ENCODE peak calls at places on chromosomes 7 and 10, in six cellular contexts. J is hippocampal formation, Y is hepatic stellate cell, L is HuH-7.5, X is mucosa of gallbladder, P is GOT3. W is an unnamed sample.

GRCh38 chr10:125130260-125130659 is 30.1 kb downstream of the CTBP2 start:
- DNase-seq in J (no peak), Y (no peak), P (no peak), L (no peak), X (no peak), W (no peak)

GRCh38 chr10:59993931-59994330 is 87.6 kb upstream of the CCDC6 start:
- DNase-seq in P (no peak), Y (no peak), L (no peak), J (no peak), X (no peak), W (no peak)

GRCh38 chr7:107989618-107990373 is 13.2 kb downstream of the LAMB1 start:
- DNase-seq in J (no peak), Y (no peak), X (no peak), L (no peak), P (no peak), W (no peak)

GRCh38 chr10:115033898-115034297 is 59.3 kb upstream of the ATRNL1 start:
- DNase-seq in J (no peak), X (no peak), P (no peak), Y (no peak), L (no peak), W (no peak)

GRCh38 chr7:142671506-142671905 is 77.8 kb upstream of the PRSS1 start:
- DNase-seq in X (no peak), L (no peak), P (no peak), Y (no peak), J (no peak), W (no peak)

GRCh38 chr7:130286881-130287280 is 6.1 kb upstream of the CPA4 start:
- DNase-seq in X (no peak), L (no peak), J (no peak), P (no peak), Y (no peak), W (no peak)

GRCh38 chr10:13669182-13669860 is 82.6 kb downstream of the PRPF18 start:
- DNase-seq in Y (no peak), P (no peak), L (peak), X (no peak), J (no peak), W (no peak)

GRCh38 chr10:79319372-79319771 is 27.9 kb upstream of the PPIF start:
- DNase-seq in X (no peak), L (no peak), P (no peak), Y (no peak), J (no peak), W (no peak)

GRCh38 chr10:77633376-77633775 is 4.2 kb downstream of the KCNMA1 start:
- DNase-seq in X (no peak), J (no peak), P (no peak), L (no peak), Y (no peak), W (no peak)

GRCh38 chr7:157722137-157723060 is 385.6 kb downstream of the DNAJB6 start:
- DNase-seq in L (no peak), Y (no peak), X (no peak), J (no peak), P (no peak), W (no peak)

GRCh38 chr10:125982256-125982948 is 86.0 kb downstream of the FANK1 start:
- DNase-seq in Y (peak), P (no peak), L (no peak), J (peak), X (peak), W (no peak)

GRCh38 chr7:45057853-45058252 is 30.9 kb downstream of the NACAD start:
- DNase-seq in P (no peak), Y (no peak), L (no peak), J (no peak), X (no peak), W (no peak)

GRCh38 chr10:119452396-119452795 is 90.1 kb downstream of the RGS10 start:
- DNase-seq in X (no peak), Y (no peak), P (no peak), J (no peak), L (no peak), W (no peak)

GRCh38 chr10:130720235-130720634 is 584.0 kb downstream of the GLRX3 start:
- DNase-seq in X (no peak), J (no peak), L (no peak), P (no peak), Y (no peak), W (no peak)

GRCh38 chr7:1055084-1055450 is 10.7 kb downstream of the GPR146 start:
- DNase-seq in Y (no peak), P (no peak), L (no peak), J (no peak), X (no peak), W (no peak)

GRCh38 chr10:101273736-101274135 is 44.5 kb upstream of the LBX1 start:
- DNase-seq in L (no peak), X (no peak), Y (no peak), J (no peak), P (no peak), W (no peak)

GRCh38 chr7:56092789-56093531 is at the start of gene PHKG1:
- DNase-seq in X (peak), Y (peak), P (peak), L (peak), J (peak), W (no peak)

GRCh38 chr7:158047386-158048059 is 540.1 kb downstream of the PTPRN2 start:
- DNase-seq in P (no peak), J (no peak), X (no peak), Y (no peak), L (no peak), W (no peak)

GRCh38 chr10:734481-734880 is 45.0 kb upstream of the DIP2C start:
- DNase-seq in L (no peak), J (no peak), P (no peak), Y (no peak), X (no peak), W (no peak)

GRCh38 chr7:5428470-5429252 is 5.0 kb upstream of the TNRC18 start:
- DNase-seq in J (peak), L (peak), P (no peak), X (peak), Y (peak), W (no peak)

GRCh38 chr7:128879939-128880746 is 17.5 kb downstream of the ATP6V1F start:
- DNase-seq in P (no peak), Y (peak), X (peak), L (peak), J (peak), W (no peak)

W was measured in NCI-H524 treated with DMSO at 0.1 percent for 48 hours.